ENCODE peak calls at places on chromosomes 16 and 17, in four cellular contexts. C is T-helper 9 cell, W is cardiac muscle cell, I is NCI-H1417. V is an unnamed sample.

GRCh38 chr16:89175280-89176146 is 4.0 kb downstream of the CDH15 start:
- DNase-seq in I (no peak), C (no peak), W (peak; percentile 29), V (no peak)

GRCh38 chr16:8697965-8698364 is 23.5 kb downstream of the ABAT start:
- DNase-seq in I (no peak), C (no peak), W (no peak), V (no peak)

GRCh38 chr17:44218344-44219125 is 940 bp downstream of the UBTF start:
- DNase-seq in W (peak; percentile 93), C (peak; percentile 80), I (peak; percentile 95), V (peak; percentile 94)

GRCh38 chr17:45405250-45406086 is 27.2 kb downstream of the ARHGAP27 start:
- DNase-seq in I (no peak), C (no peak), W (peak; percentile 44), V (peak; percentile 32)

GRCh38 chr16:79874391-79874790 is 273.9 kb upstream of the MAF start:
- DNase-seq in I (no peak), W (no peak), C (no peak), V (no peak)

GRCh38 chr17:49699967-49700575 is 7.7 kb downstream of the SLC35B1 start:
- DNase-seq in C (no peak), W (no peak), I (no peak), V (no peak)

GRCh38 chr17:28839221-28839620 is 3.4 kb downstream of the FAM222B start:
- DNase-seq in C (no peak), I (no peak), W (peak; percentile 55), V (no peak)

GRCh38 chr17:73410586-73411329 is 99.0 kb upstream of the CDC42EP4 start:
- DNase-seq in W (peak; percentile 10), C (no peak), I (no peak), V (no peak)

GRCh38 chr17:69305177-69305576 is 21.8 kb downstream of the ABCA5 start:
- DNase-seq in I (no peak), W (no peak), C (no peak), V (no peak)

GRCh38 chr17:19260958-19261357 is 23.8 kb downstream of the EPN2 start:
- DNase-seq in I (peak; percentile 71), C (no peak), W (no peak), V (no peak)

GRCh38 chr17:29127840-29128239 is 52.4 kb downstream of the MYO18A start:
- DNase-seq in C (no peak), W (no peak), I (no peak), V (no peak)

GRCh38 chr16:1019234-1019933 is 37.8 kb downstream of the SOX8 start:
- DNase-seq in W (peak; percentile 69), C (no peak), I (peak; percentile 55), V (no peak)

GRCh38 chr17:80035687-80035936 is at the start of gene TBC1D16:
- DNase-seq in I (no peak), C (no peak), W (no peak), V (no peak)

GRCh38 chr16:80166082-80166481 is 374.7 kb upstream of the DYNLRB2 start:
- DNase-seq in I (no peak), W (no peak), C (no peak), V (no peak)

GRCh38 chr17:48113201-48113676 is 5.7 kb downstream of the SNX11 start:
- DNase-seq in W (peak; percentile 19), I (no peak), C (peak; percentile 16), V (no peak)

GRCh38 chr16:53166099-53166498 is 111.3 kb downstream of the CHD9 start:
- DNase-seq in W (peak; percentile 11), C (no peak), I (no peak), V (no peak)